ENCODE peak calls at places on chromosomes 3 and 15, in five cellular contexts. U is Peyer's patch, D is foreskin fibroblast, S is RWPE1, M is GM06990. V is an unnamed sample.

GRCh38 chr3:74862501-74862900 is 248.0 kb upstream of the CNTN3 start:
- DNase-seq in S (no peak), U (no peak), D (peak), M (no peak), V (peak)

GRCh38 chr3:129794319-129795201 is 99.0 kb downstream of the TMCC1 start:
- DNase-seq in M (peak), U (no peak), D (no peak), S (peak), V (peak)

GRCh38 chr15:89346516-89346915 is 11.9 kb upstream of the POLG start:
- DNase-seq in S (no peak), M (no peak), U (no peak), D (no peak), V (no peak)

GRCh38 chr3:89690649-89691048 is 583.2 kb downstream of the EPHA3 start:
- DNase-seq in U (no peak), S (peak), D (peak), M (no peak), V (peak)

GRCh38 chr15:47294765-47295259 is 422.5 kb upstream of the SEMA6D start:
- DNase-seq in S (no peak), D (peak), M (no peak), U (no peak), V (peak)

GRCh38 chr3:49358217-49358883 is at the start of gene GPX1:
- DNase-seq in U (peak), M (peak), S (peak), D (peak), V (peak)

GRCh38 chr3:24678441-24678865 is 183.8 kb upstream of the THRB start:
- DNase-seq in S (peak), M (no peak), D (peak), U (no peak), V (peak)

GRCh38 chr3:63051920-63052319 is 176.7 kb upstream of the CADPS start:
- DNase-seq in D (peak), S (no peak), U (no peak), M (no peak), V (peak)

GRCh38 chr15:76206325-76206976 is 104.8 kb downstream of the ETFA start:
- DNase-seq in M (no peak), S (peak), U (peak), D (peak), V (peak)

GRCh38 chr3:45064512-45065372 is 38.6 kb downstream of the CLEC3B start:
- DNase-seq in U (no peak), D (peak), M (no peak), S (no peak), V (peak)

GRCh38 chr3:143753456-143753855 is 94.8 kb downstream of the SLC9A9 start:
- DNase-seq in M (no peak), D (no peak), S (no peak), U (no peak), V (no peak)

GRCh38 chr3:107085261-107085660 is 292.0 kb upstream of the CCDC54 start:
- DNase-seq in D (peak), M (no peak), U (no peak), S (no peak), V (peak)

GRCh38 chr3:196314597-196314996 is 3.4 kb downstream of the DYNLT2B start:
- DNase-seq in S (no peak), M (no peak), U (no peak), D (no peak), V (no peak)

GRCh38 chr3:14801668-14802067 is 17.1 kb upstream of the FGD5 start:
- DNase-seq in D (no peak), S (no peak), U (no peak), M (no peak), V (no peak)

GRCh38 chr15:90015749-90016148 is 14.6 kb downstream of the ZNF710 start:
- DNase-seq in S (peak), U (no peak), M (no peak), D (peak), V (no peak)

GRCh38 chr3:159824341-159824740 is 164.3 kb upstream of the IL12A start:
- DNase-seq in M (no peak), S (peak), U (no peak), D (peak), V (peak)

GRCh38 chr15:100049936-100050876 is 291.6 kb downstream of the ADAMTS17 start:
- DNase-seq in U (no peak), D (no peak), S (no peak), M (no peak), V (no peak)

GRCh38 chr15:101828774-101829173 is 16.8 kb downstream of the OR4F15 start:
- DNase-seq in U (no peak), D (no peak), M (no peak), S (no peak), V (no peak)

DNA sequence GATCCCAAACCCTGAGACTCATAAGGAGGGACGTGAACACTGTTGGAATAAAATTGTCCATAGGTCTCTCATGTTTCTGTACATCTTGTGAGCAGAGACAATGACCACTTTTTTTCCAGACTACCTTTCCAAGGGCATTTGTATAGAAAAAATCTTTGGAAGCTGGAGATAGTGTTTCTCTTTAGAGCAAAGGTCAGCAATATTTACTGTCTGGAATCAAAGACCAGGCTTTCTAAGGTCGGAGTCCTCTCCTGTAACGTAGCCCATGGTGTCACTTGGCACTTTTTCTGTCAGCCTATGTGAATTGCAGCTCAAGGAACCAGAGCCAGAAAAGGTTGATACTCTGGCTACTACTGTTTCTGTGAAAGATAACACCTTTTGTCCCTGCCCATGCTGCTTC is 578.2 kb downstream of the GRM7 start:
- DNase-seq in U (no peak), D (no peak), M (no peak), S (no peak), V (no peak)
- TF ChIP-seq CTCF in U (no peak), D (no peak), M (no peak), S (no peak), V (no peak)

GRCh38 chr3:71175722-71176365 is 407.7 kb downstream of the FOXP1 start:
- DNase-seq in U (no peak), D (no peak), M (no peak), S (no peak), V (no peak)

GRCh38 chr3:71173421-71173975 is 410.0 kb downstream of the FOXP1 start:
- DNase-seq in D (peak), U (no peak), M (no peak), S (no peak), V (peak)

GRCh38 chr3:71172951-71173350 is 410.6 kb downstream of the FOXP1 start:
- DNase-seq in U (no peak), D (peak), S (no peak), M (no peak), V (peak)

GRCh38 chr3:71177375-71177774 is 406.2 kb downstream of the FOXP1 start:
- DNase-seq in U (no peak), S (no peak), M (no peak), D (no peak), V (no peak)

GRCh38 chr3:71176366-71176765 is 407.2 kb downstream of the FOXP1 start:
- DNase-seq in U (no peak), S (no peak), D (no peak), M (no peak), V (no peak)
- TF ChIP-seq CTCF in U (no peak), S (no peak), D (no peak), M (no peak), V (no peak)

DNA sequence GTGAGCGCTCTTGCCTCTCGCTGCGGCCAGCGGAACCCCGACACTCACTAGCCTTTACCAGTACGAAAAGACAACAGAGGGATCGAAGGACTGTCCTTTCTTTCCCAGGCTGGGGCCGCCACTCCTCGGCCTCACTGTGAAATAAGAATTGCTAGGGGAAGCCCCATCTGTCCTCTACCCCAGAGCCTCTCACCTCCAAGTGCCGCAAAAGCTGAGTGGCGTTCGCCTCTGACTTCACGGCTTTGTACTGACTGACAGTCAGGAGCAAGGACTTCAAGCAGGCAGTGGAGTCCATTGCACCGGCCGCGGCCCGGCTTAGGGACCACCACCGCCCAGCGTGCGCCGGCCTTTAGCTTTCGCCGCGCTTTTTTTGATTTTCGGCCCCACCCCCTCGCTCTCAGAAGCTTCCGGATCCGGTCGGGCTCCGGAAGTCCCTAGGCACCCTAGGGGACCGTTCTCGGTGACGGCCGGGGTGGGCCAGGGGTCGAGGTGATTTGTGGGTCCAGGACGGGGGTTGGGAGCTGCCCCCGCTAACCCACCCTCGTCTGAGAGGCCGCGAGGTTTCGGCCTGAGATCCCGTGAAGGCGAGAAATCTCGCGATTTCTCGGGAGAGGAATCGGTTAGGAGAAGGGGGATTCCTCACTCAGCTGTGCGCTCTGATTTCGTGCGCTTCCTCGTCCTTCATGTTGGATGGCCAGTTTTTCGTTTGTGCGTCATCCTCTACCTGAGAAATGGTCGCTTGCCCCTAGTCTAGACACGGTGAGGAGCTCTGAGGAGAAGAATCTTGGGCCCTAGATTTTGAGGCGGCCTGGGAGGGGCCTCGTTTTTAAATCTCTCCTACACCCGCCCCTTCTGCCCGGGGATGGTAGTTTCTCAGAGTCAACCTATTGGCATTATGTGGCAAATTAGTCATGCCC is at the start of the genes CIP2A and DZIP3:
- DNase-seq in M (peak), U (peak), D (peak), S (peak), V (peak)
- TF ChIP-seq CTCF in M (no peak), U (no peak), D (no peak), S (no peak), V (peak)

GRCh38 chr15:63588826-63589225 is 8.4 kb upstream of the FBXL22 start:
- DNase-seq in U (no peak), S (no peak), M (no peak), D (no peak), V (no peak)

GRCh38 chr15:63587527-63587926 is 9.7 kb upstream of the FBXL22 start:
- DNase-seq in M (no peak), U (no peak), S (no peak), D (peak), V (no peak)

GRCh38 chr15:63582179-63582578 is 15.0 kb upstream of the FBXL22 start:
- DNase-seq in M (no peak), U (no peak), D (no peak), S (no peak), V (no peak)

GRCh38 chr15:63583027-63583426 is 14.2 kb upstream of the FBXL22 start:
- DNase-seq in D (peak), S (peak), U (no peak), M (no peak), V (peak)

GRCh38 chr15:63586790-63587189 is 10.4 kb upstream of the FBXL22 start:
- DNase-seq in M (no peak), D (no peak), S (no peak), U (no peak), V (no peak)
- TF ChIP-seq CTCF in M (no peak), D (no peak), S (no peak), U (no peak), V (no peak)

GRCh38 chr3:185049710-185050109 is 103.2 kb downstream of the C3orf70 start:
- DNase-seq in U (no peak), M (no peak), D (no peak), S (no peak), V (no peak)
- TF ChIP-seq CTCF in U (no peak), M (no peak), D (no peak), S (no peak), V (no peak)

DNA sequence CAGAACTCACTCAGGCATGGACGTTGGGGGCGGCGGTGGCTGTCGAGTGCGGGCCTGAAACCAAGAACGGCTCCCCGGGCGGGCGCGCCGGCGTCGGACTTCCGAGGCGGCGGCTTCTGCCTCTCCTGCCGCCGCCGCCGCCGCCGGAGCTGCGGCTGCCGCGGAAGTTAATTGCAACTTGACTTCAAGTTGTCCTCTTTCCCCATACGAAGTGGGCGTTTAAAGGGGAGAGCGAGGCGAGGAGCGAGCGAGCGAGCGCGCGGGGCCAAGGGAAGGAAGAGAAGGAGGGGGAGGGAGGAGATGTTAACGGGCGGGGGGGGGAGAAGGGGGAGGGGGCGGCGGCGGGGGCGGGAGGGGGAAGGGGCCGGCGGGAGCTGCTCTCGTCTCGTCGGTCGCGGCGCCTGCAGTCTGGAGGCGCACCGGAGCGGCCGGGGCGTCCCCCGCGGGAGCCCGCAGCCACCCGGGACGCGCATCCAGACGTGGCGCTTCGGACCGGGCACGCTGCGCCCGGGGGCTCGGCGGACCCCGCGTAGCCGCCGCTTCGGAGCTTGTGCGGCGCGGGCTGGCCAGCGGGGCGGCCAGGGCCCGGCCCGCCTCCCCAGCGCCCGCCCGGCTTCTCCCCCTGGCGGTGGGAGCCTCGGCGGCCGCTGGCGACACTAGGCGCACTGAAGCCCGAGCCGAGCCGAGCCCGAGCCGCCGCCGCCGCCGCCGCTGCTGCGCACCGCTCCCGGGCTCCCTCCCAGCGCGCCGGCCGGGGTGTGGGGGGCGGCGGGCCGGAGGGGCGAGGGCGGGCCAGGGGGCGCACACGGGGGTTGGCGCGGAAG is 19.7 kb upstream of the SATB1 start:
- DNase-seq in U (peak), M (peak), D (peak), S (peak), V (peak)
- TF ChIP-seq CTCF in U (peak), M (no peak), D (no peak), S (peak), V (peak)

GRCh38 chr3:197328198-197328597 is 29.8 kb upstream of the DLG1 start:
- DNase-seq in M (no peak), U (no peak), D (no peak), S (no peak), V (no peak)

GRCh38 chr3:197329382-197329781 is 31.0 kb upstream of the DLG1 start:
- DNase-seq in U (no peak), S (no peak), D (no peak), M (no peak), V (no peak)

GRCh38 chr3:197327701-197328100 is 29.3 kb upstream of the DLG1 start:
- DNase-seq in S (no peak), M (no peak), U (no peak), D (peak), V (peak)

GRCh38 chr3:197333901-197334639 is 35.7 kb upstream of the DLG1 start:
- DNase-seq in D (no peak), M (no peak), S (no peak), U (no peak), V (no peak)

DNA sequence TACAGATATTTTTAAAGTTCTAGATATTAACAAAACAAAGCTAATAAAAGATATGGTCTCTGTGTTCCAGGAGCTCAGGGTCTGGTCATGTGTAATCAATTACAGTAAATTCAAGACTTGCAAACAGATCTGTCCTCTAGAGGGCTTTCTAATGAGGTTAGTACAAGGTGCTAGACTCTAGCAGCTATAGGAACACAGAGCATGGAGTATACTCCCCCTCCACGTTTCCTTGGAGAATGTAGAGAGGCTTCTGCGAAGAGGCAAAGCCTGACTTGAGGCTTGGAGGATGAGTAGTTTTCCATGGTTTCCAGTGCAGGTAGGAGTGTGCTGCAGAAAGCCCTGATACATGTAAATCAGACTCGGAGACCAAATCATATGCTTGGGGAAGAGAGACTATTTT is 32.7 kb upstream of the DLG1 start:
- DNase-seq in D (peak), U (no peak), M (no peak), S (no peak), V (no peak)
- TF ChIP-seq CTCF in D (peak), U (peak), M (peak), S (no peak), V (peak)